ENCODE peak calls at places on chromosomes 5 and 9, in seven cellular contexts. O is psoas muscle; B is upper lobe of right lung; J is CD4-positive, alpha-beta T cell; L is ELF-1; N is Daoy; W is iPS-NIHi11. G is an unnamed sample.

GRCh38 chr9:37032713-37033112 is 1.4 kb downstream of the PAX5 start:
- DNase-seq in O (no peak), B (no peak), J (no peak), L (no peak), N (no peak), W (no peak), G (no peak)

GRCh38 chr5:102867999-102868662 is 113.0 kb downstream of the PAM start:
- DNase-seq in O (no peak), B (no peak), J (no peak), L (no peak), N (peak), W (no peak), G (peak)

GRCh38 chr5:141716009-141716408 is 34.0 kb upstream of the ARAP3 start:
- DNase-seq in O (no peak), B (no peak), J (no peak), L (peak), N (no peak), W (peak), G (peak)

GRCh38 chr5:175351126-175351525 is 92.9 kb downstream of the DRD1 start:
- DNase-seq in O (no peak), B (no peak), J (no peak), L (no peak), N (no peak), W (no peak), G (no peak)

GRCh38 chr5:169020102-169020501 is 280.8 kb downstream of the SLIT3 start:
- DNase-seq in O (no peak), B (no peak), J (no peak), L (no peak), N (peak), W (peak), G (no peak)

GRCh38 chr9:87551692-87552303 is 54.1 kb downstream of the DAPK1 start:
- DNase-seq in O (no peak), B (no peak), J (no peak), L (no peak), N (no peak), W (no peak), G (no peak)

GRCh38 chr9:137317979-137318511 is 16.0 kb upstream of the NRARP start:
- DNase-seq in O (no peak), B (no peak), J (no peak), L (no peak), N (no peak), W (no peak), G (no peak)

GRCh38 chr5:160092519-160092918 is 26.7 kb downstream of the PWWP2A start:
- DNase-seq in O (no peak), B (no peak), J (no peak), L (no peak), N (no peak), W (no peak), G (no peak)

GRCh38 chr9:15696979-15697378 is 144.1 kb downstream of the CCDC171 start:
- DNase-seq in O (no peak), B (no peak), J (no peak), L (no peak), N (peak), W (peak), G (no peak)

GRCh38 chr5:35717718-35718117 is 100.1 kb downstream of the SPEF2 start:
- DNase-seq in O (no peak), B (no peak), J (no peak), L (no peak), N (no peak), W (no peak), G (no peak)

GRCh38 chr9:136484153-136485048 is 1.6 kb upstream of the SEC16A start:
- DNase-seq in O (no peak), B (peak), J (no peak), L (no peak), N (peak), W (no peak), G (no peak)

GRCh38 chr9:33751536-33752129 is 43.7 kb upstream of the PRSS3 start:
- DNase-seq in O (no peak), B (no peak), J (no peak), L (no peak), N (no peak), W (no peak), G (no peak)

GRCh38 chr9:89986190-89986589 is 381.4 kb downstream of the GADD45G start:
- DNase-seq in O (no peak), B (no peak), J (no peak), L (no peak), N (no peak), W (no peak), G (no peak)

GRCh38 chr5:15350614-15351013 is 149.4 kb upstream of the FBXL7 start:
- DNase-seq in O (no peak), B (no peak), J (no peak), L (no peak), N (no peak), W (no peak), G (no peak)

GRCh38 chr5:170070556-170071412 is 34.9 kb upstream of the FOXI1 start:
- DNase-seq in O (no peak), B (no peak), J (no peak), L (peak), N (peak), W (peak), G (no peak)

GRCh38 chr9:95268681-95269080 is 48.8 kb downstream of the FANCC start:
- DNase-seq in O (no peak), B (no peak), J (no peak), L (peak), N (peak), W (peak), G (no peak)

GRCh38 chr5:11573140-11573800 is 331.0 kb downstream of the CTNND2 start:
- DNase-seq in O (no peak), B (no peak), J (no peak), L (no peak), N (no peak), W (no peak), G (no peak)

GRCh38 chr5:176810084-176810597 is at the start of gene UNC5A:
- DNase-seq in O (peak), B (no peak), J (peak), L (peak), N (peak), W (peak), G (peak)

GRCh38 chr5:64074533-64074932 is 91.1 kb upstream of the RNF180 start:
- DNase-seq in O (no peak), B (no peak), J (no peak), L (peak), N (peak), W (peak), G (no peak)

GRCh38 chr5:111337133-111337532 is 112.9 kb downstream of the CAMK4 start:
- DNase-seq in O (no peak), B (no peak), J (no peak), L (no peak), N (no peak), W (no peak), G (no peak)

GRCh38 chr9:85483214-85483613 is 258.5 kb downstream of the AGTPBP1 start:
- DNase-seq in O (no peak), B (no peak), J (no peak), L (no peak), N (no peak), W (no peak), G (no peak)

GRCh38 chr5:166865206-166865605 is 1426.2 kb upstream of the WWC1 start:
- DNase-seq in O (no peak), B (no peak), J (no peak), L (peak), N (no peak), W (no peak), G (no peak)

GRCh38 chr5:123673107-123673506 is 161.1 kb downstream of the CSNK1G3 start:
- DNase-seq in O (no peak), B (no peak), J (no peak), L (peak), N (peak), W (peak), G (no peak)

GRCh38 chr5:36168737-36169136 is 16.8 kb downstream of the SKP2 start:
- DNase-seq in O (no peak), B (no peak), J (no peak), L (no peak), N (no peak), W (no peak), G (no peak)

GRCh38 chr5:140349244-140349643 is 2.8 kb upstream of the HBEGF start:
- DNase-seq in O (no peak), B (no peak), J (no peak), L (no peak), N (no peak), W (no peak), G (peak)

GRCh38 chr9:121277026-121277425 is 9.1 kb downstream of the GSN start:
- DNase-seq in O (no peak), B (no peak), J (no peak), L (no peak), N (no peak), W (no peak), G (no peak)

GRCh38 chr5:71887680-71888079 is 168.6 kb downstream of the CARTPT start:
- DNase-seq in O (no peak), B (no peak), J (no peak), L (no peak), N (peak), W (peak), G (peak)

GRCh38 chr5:31359839-31360238 is 166.4 kb downstream of the CDH6 start:
- DNase-seq in O (no peak), B (no peak), J (no peak), L (no peak), N (no peak), W (no peak), G (no peak)

GRCh38 chr5:54518146-54519082 is 855 bp downstream of the SNX18 start:
- DNase-seq in O (peak), B (peak), J (peak), L (peak), N (peak), W (peak), G (no peak)

GRCh38 chr5:2113348-2114131 is 230.8 kb upstream of the IRX4 start:
- DNase-seq in O (no peak), B (no peak), J (no peak), L (no peak), N (no peak), W (no peak), G (no peak)